ENCODE peak calls at places on chromosomes 6 and 20, in eight cellular contexts. One of them, this sample, is unnamed.

GRCh38 chr20:14919473-14920157 is 582.2 kb upstream of the FLRT3 start:
- DNase-seq in non-pigmented ciliary epithelial cell: no peak
- DNase-seq in GM04504: no peak
- DNase-seq in cardiac muscle cell: no peak
- DNase-seq in KG1: no peak
- DNase-seq in T-helper 1 cell: no peak
- DNase-seq in heart left ventricle: no peak
- DNase-seq in posterior cingulate gyrus: no peak
- DNase-seq in this sample: peak

GRCh38 chr6:111642463-111643158 is 36.9 kb upstream of the TRAF3IP2 start:
- DNase-seq in T-helper 1 cell: no peak
- DNase-seq in KG1: peak
- DNase-seq in cardiac muscle cell: peak
- DNase-seq in GM04504: peak
- DNase-seq in heart left ventricle: peak
- DNase-seq in posterior cingulate gyrus: peak
- DNase-seq in non-pigmented ciliary epithelial cell: no peak
- DNase-seq in this sample: peak

GRCh38 chr6:100209323-100210137 is 215.5 kb upstream of the MCHR2 start:
- DNase-seq in GM04504: no peak
- DNase-seq in heart left ventricle: no peak
- DNase-seq in non-pigmented ciliary epithelial cell: no peak
- DNase-seq in posterior cingulate gyrus: no peak
- DNase-seq in KG1: no peak
- DNase-seq in T-helper 1 cell: no peak
- DNase-seq in cardiac muscle cell: peak
- DNase-seq in this sample: no peak

GRCh38 chr6:50602191-50602810 is 111.0 kb upstream of the TFAP2D start:
- DNase-seq in T-helper 1 cell: no peak
- DNase-seq in GM04504: peak
- DNase-seq in heart left ventricle: no peak
- DNase-seq in KG1: peak
- DNase-seq in posterior cingulate gyrus: no peak
- DNase-seq in cardiac muscle cell: peak
- DNase-seq in non-pigmented ciliary epithelial cell: no peak
- DNase-seq in this sample: no peak

GRCh38 chr6:143759666-143760065 is 81.9 kb downstream of the PHACTR2 start:
- DNase-seq in T-helper 1 cell: no peak
- DNase-seq in cardiac muscle cell: peak
- DNase-seq in non-pigmented ciliary epithelial cell: no peak
- DNase-seq in posterior cingulate gyrus: no peak
- DNase-seq in KG1: peak
- DNase-seq in GM04504: no peak
- DNase-seq in heart left ventricle: no peak
- DNase-seq in this sample: no peak

GRCh38 chr6:42136508-42137191 is 5.8 kb downstream of the C6orf132 start:
- DNase-seq in GM04504: no peak
- DNase-seq in T-helper 1 cell: no peak
- DNase-seq in heart left ventricle: no peak
- DNase-seq in non-pigmented ciliary epithelial cell: peak
- DNase-seq in cardiac muscle cell: peak
- DNase-seq in KG1: no peak
- DNase-seq in posterior cingulate gyrus: no peak
- DNase-seq in this sample: no peak

GRCh38 chr20:16560216-16560615 is 13.0 kb downstream of the KIF16B start:
- DNase-seq in GM04504: no peak
- DNase-seq in cardiac muscle cell: no peak
- DNase-seq in T-helper 1 cell: no peak
- DNase-seq in heart left ventricle: no peak
- DNase-seq in KG1: no peak
- DNase-seq in non-pigmented ciliary epithelial cell: no peak
- DNase-seq in posterior cingulate gyrus: no peak
- DNase-seq in this sample: no peak

GRCh38 chr6:134619789-134620188 is 301.9 kb upstream of the SGK1 start:
- DNase-seq in T-helper 1 cell: no peak
- DNase-seq in GM04504: no peak
- DNase-seq in non-pigmented ciliary epithelial cell: peak
- DNase-seq in posterior cingulate gyrus: no peak
- DNase-seq in heart left ventricle: no peak
- DNase-seq in KG1: no peak
- DNase-seq in cardiac muscle cell: peak
- DNase-seq in this sample: no peak

GRCh38 chr6:14832427-14832826 is 413.4 kb upstream of the JARID2 start:
- DNase-seq in KG1: no peak
- DNase-seq in cardiac muscle cell: no peak
- DNase-seq in posterior cingulate gyrus: no peak
- DNase-seq in non-pigmented ciliary epithelial cell: no peak
- DNase-seq in heart left ventricle: no peak
- DNase-seq in T-helper 1 cell: no peak
- DNase-seq in GM04504: no peak
- DNase-seq in this sample: no peak

GRCh38 chr6:106287215-106287614 is 38.3 kb downstream of the ATG5 start:
- DNase-seq in posterior cingulate gyrus: no peak
- DNase-seq in T-helper 1 cell: no peak
- DNase-seq in KG1: no peak
- DNase-seq in GM04504: no peak
- DNase-seq in cardiac muscle cell: no peak
- DNase-seq in heart left ventricle: no peak
- DNase-seq in non-pigmented ciliary epithelial cell: no peak
- DNase-seq in this sample: no peak

GRCh38 chr6:5751525-5752252 is 255.0 kb downstream of the NRN1 start:
- DNase-seq in KG1: no peak
- DNase-seq in cardiac muscle cell: peak
- DNase-seq in non-pigmented ciliary epithelial cell: no peak
- DNase-seq in heart left ventricle: no peak
- DNase-seq in GM04504: no peak
- DNase-seq in posterior cingulate gyrus: no peak
- DNase-seq in T-helper 1 cell: no peak
- DNase-seq in this sample: no peak

GRCh38 chr6:94005835-94006234 is 586.5 kb upstream of the EPHA7 start:
- DNase-seq in posterior cingulate gyrus: no peak
- DNase-seq in KG1: no peak
- DNase-seq in GM04504: no peak
- DNase-seq in non-pigmented ciliary epithelial cell: no peak
- DNase-seq in T-helper 1 cell: no peak
- DNase-seq in cardiac muscle cell: no peak
- DNase-seq in heart left ventricle: no peak
- DNase-seq in this sample: no peak

GRCh38 chr6:140071115-140071514 is 696.7 kb upstream of the CITED2 start:
- DNase-seq in T-helper 1 cell: no peak
- DNase-seq in posterior cingulate gyrus: no peak
- DNase-seq in cardiac muscle cell: peak
- DNase-seq in GM04504: peak
- DNase-seq in KG1: no peak
- DNase-seq in heart left ventricle: no peak
- DNase-seq in non-pigmented ciliary epithelial cell: peak
- DNase-seq in this sample: no peak

GRCh38 chr6:45746046-45746445 is 269.6 kb downstream of the CLIC5 start:
- DNase-seq in GM04504: no peak
- DNase-seq in KG1: no peak
- DNase-seq in cardiac muscle cell: peak
- DNase-seq in heart left ventricle: no peak
- DNase-seq in T-helper 1 cell: no peak
- DNase-seq in non-pigmented ciliary epithelial cell: peak
- DNase-seq in posterior cingulate gyrus: no peak
- DNase-seq in this sample: no peak

GRCh38 chr20:5400164-5400762 is 83.5 kb upstream of the PROKR2 start:
- DNase-seq in T-helper 1 cell: no peak
- DNase-seq in posterior cingulate gyrus: no peak
- DNase-seq in cardiac muscle cell: peak
- DNase-seq in non-pigmented ciliary epithelial cell: no peak
- DNase-seq in KG1: no peak
- DNase-seq in GM04504: no peak
- DNase-seq in heart left ventricle: no peak
- DNase-seq in this sample: no peak

GRCh38 chr6:108591040-108591816 is 30.5 kb downstream of the FOXO3 start:
- DNase-seq in posterior cingulate gyrus: no peak
- DNase-seq in KG1: no peak
- DNase-seq in cardiac muscle cell: no peak
- DNase-seq in non-pigmented ciliary epithelial cell: no peak
- DNase-seq in heart left ventricle: no peak
- DNase-seq in GM04504: no peak
- DNase-seq in T-helper 1 cell: no peak
- DNase-seq in this sample: no peak

GRCh38 chr20:61253264-61253639 is 1.2 kb downstream of the CDH4 start:
- DNase-seq in posterior cingulate gyrus: peak
- DNase-seq in KG1: no peak
- DNase-seq in heart left ventricle: no peak
- DNase-seq in T-helper 1 cell: no peak
- DNase-seq in GM04504: no peak
- DNase-seq in cardiac muscle cell: peak
- DNase-seq in non-pigmented ciliary epithelial cell: no peak
- DNase-seq in this sample: no peak

GRCh38 chr6:53494076-53494475 is 50.8 kb downstream of the GCLC start:
- DNase-seq in heart left ventricle: no peak
- DNase-seq in T-helper 1 cell: no peak
- DNase-seq in GM04504: no peak
- DNase-seq in non-pigmented ciliary epithelial cell: no peak
- DNase-seq in posterior cingulate gyrus: no peak
- DNase-seq in cardiac muscle cell: peak
- DNase-seq in KG1: no peak
- DNase-seq in this sample: no peak

This sample was measured in upper lobe of right lung.